ENCODE peak calls at places on chromosomes 7 and 10, in five cellular contexts. One of them, this sample, is unnamed.

GRCh38 chr10:93186631-93187030 is 112.9 kb downstream of the CYP26A1 start:
- DNase-seq in AG10803: peak
- DNase-seq in fibroblast of lung: no peak
- DNase-seq in lung: no peak
- DNase-seq in IMR-90: no peak
- DNase-seq in this sample: no peak

GRCh38 chr7:149217570-149217969 is 21.9 kb upstream of the ZNF212 start:
- DNase-seq in AG10803: no peak
- DNase-seq in fibroblast of lung: no peak
- DNase-seq in lung: no peak
- DNase-seq in IMR-90: no peak
- DNase-seq in this sample: no peak

GRCh38 chr10:85544956-85545355 is 821.6 kb downstream of the GRID1 start:
- DNase-seq in AG10803: no peak
- DNase-seq in fibroblast of lung: no peak
- DNase-seq in lung: no peak
- DNase-seq in IMR-90: no peak
- DNase-seq in this sample: no peak

GRCh38 chr7:28157311-28157710 is 23.3 kb downstream of the JAZF1 start:
- DNase-seq in AG10803: peak
- DNase-seq in fibroblast of lung: no peak
- DNase-seq in lung: no peak
- DNase-seq in IMR-90: no peak
- DNase-seq in this sample: no peak

GRCh38 chr7:134130124-134130523 is 3.0 kb downstream of the LRGUK start:
- DNase-seq in AG10803: no peak
- DNase-seq in fibroblast of lung: no peak
- DNase-seq in lung: no peak
- DNase-seq in IMR-90: no peak
- DNase-seq in this sample: no peak

GRCh38 chr10:88260329-88261051 is 322.6 kb downstream of the RNLS start:
- DNase-seq in AG10803: no peak
- DNase-seq in fibroblast of lung: no peak
- DNase-seq in lung: no peak
- DNase-seq in IMR-90: no peak
- DNase-seq in this sample: no peak

GRCh38 chr10:65778753-65779152 is 1147.1 kb upstream of the LRRTM3 start:
- DNase-seq in AG10803: no peak
- DNase-seq in fibroblast of lung: no peak
- DNase-seq in lung: no peak
- DNase-seq in IMR-90: no peak
- DNase-seq in this sample: no peak

GRCh38 chr7:80288175-80289122 is 153.8 kb downstream of the GNAI1 start:
- DNase-seq in AG10803: no peak
- DNase-seq in fibroblast of lung: peak
- DNase-seq in lung: no peak
- DNase-seq in IMR-90: peak
- DNase-seq in this sample: no peak

GRCh38 chr10:62610649-62611229 is 193.8 kb upstream of the ADO start:
- DNase-seq in AG10803: peak
- DNase-seq in fibroblast of lung: peak
- DNase-seq in lung: peak
- DNase-seq in IMR-90: peak
- DNase-seq in this sample: no peak

GRCh38 chr7:6256709-6257535 is 15.5 kb downstream of the CYTH3 start:
- DNase-seq in AG10803: peak
- DNase-seq in fibroblast of lung: peak
- DNase-seq in lung: no peak
- DNase-seq in IMR-90: peak
- DNase-seq in this sample: no peak

GRCh38 chr7:74032191-74032490 is 4.2 kb downstream of the ELN start:
- DNase-seq in AG10803: peak
- DNase-seq in fibroblast of lung: peak
- DNase-seq in lung: peak
- DNase-seq in IMR-90: peak
- DNase-seq in this sample: no peak

GRCh38 chr10:126598009-126598408 is 72.5 kb downstream of the C10orf90 start:
- DNase-seq in AG10803: peak
- DNase-seq in fibroblast of lung: peak
- DNase-seq in lung: no peak
- DNase-seq in IMR-90: peak
- DNase-seq in this sample: no peak

GRCh38 chr10:11290156-11290890 is 272.7 kb downstream of the CELF2 start:
- DNase-seq in AG10803: no peak
- DNase-seq in fibroblast of lung: no peak
- DNase-seq in lung: no peak
- DNase-seq in IMR-90: no peak
- DNase-seq in this sample: no peak

GRCh38 chr10:70191906-70192305 is 21.6 kb upstream of the SAR1A start:
- DNase-seq in AG10803: peak
- DNase-seq in fibroblast of lung: peak
- DNase-seq in lung: no peak
- DNase-seq in IMR-90: peak
- DNase-seq in this sample: peak

GRCh38 chr7:22586101-22586805 is 86.3 kb upstream of the STEAP1B start:
- DNase-seq in AG10803: no peak
- DNase-seq in fibroblast of lung: peak
- DNase-seq in lung: no peak
- DNase-seq in IMR-90: no peak
- DNase-seq in this sample: no peak

GRCh38 chr10:91879514-91880170 is 29.6 kb downstream of the FGFBP3 start:
- DNase-seq in AG10803: no peak
- DNase-seq in fibroblast of lung: no peak
- DNase-seq in lung: no peak
- DNase-seq in IMR-90: no peak
- DNase-seq in this sample: no peak

GRCh38 chr10:6542999-6543430 is 37.1 kb downstream of the PRKCQ start:
- DNase-seq in AG10803: no peak
- DNase-seq in fibroblast of lung: no peak
- DNase-seq in lung: no peak
- DNase-seq in IMR-90: no peak
- DNase-seq in this sample: no peak

GRCh38 chr7:70006411-70006920 is 408.2 kb downstream of the AUTS2 start:
- DNase-seq in AG10803: peak
- DNase-seq in fibroblast of lung: peak
- DNase-seq in lung: no peak
- DNase-seq in IMR-90: no peak
- DNase-seq in this sample: no peak

GRCh38 chr10:95818663-95819062 is 62.7 kb downstream of the ENTPD1 start:
- DNase-seq in AG10803: peak
- DNase-seq in fibroblast of lung: peak
- DNase-seq in lung: no peak
- DNase-seq in IMR-90: peak
- DNase-seq in this sample: peak

GRCh38 chr10:10462116-10462515 is 555.6 kb upstream of the CELF2 start:
- DNase-seq in AG10803: no peak
- DNase-seq in fibroblast of lung: no peak
- DNase-seq in lung: no peak
- DNase-seq in IMR-90: no peak
- DNase-seq in this sample: no peak

GRCh38 chr7:42170724-42171123 is 66.3 kb downstream of the GLI3 start:
- DNase-seq in AG10803: peak
- DNase-seq in fibroblast of lung: no peak
- DNase-seq in lung: no peak
- DNase-seq in IMR-90: peak
- DNase-seq in this sample: no peak

GRCh38 chr10:22648547-22648961 is 65.8 kb downstream of the PIP4K2A start:
- DNase-seq in AG10803: peak
- DNase-seq in fibroblast of lung: peak
- DNase-seq in lung: no peak
- DNase-seq in IMR-90: peak
- DNase-seq in this sample: peak

GRCh38 chr7:50302486-50303081 is 1.9 kb upstream of the IKZF1 start:
- DNase-seq in AG10803: no peak
- DNase-seq in fibroblast of lung: no peak
- DNase-seq in lung: no peak
- DNase-seq in IMR-90: no peak
- DNase-seq in this sample: no peak

GRCh38 chr7:26326211-26326610 is 34.5 kb downstream of the SNX10 start:
- DNase-seq in AG10803: no peak
- DNase-seq in fibroblast of lung: no peak
- DNase-seq in lung: no peak
- DNase-seq in IMR-90: no peak
- DNase-seq in this sample: no peak

GRCh38 chr10:45589868-45590267 is 82.7 kb downstream of the ZFAND4 start:
- DNase-seq in AG10803: no peak
- DNase-seq in fibroblast of lung: no peak
- DNase-seq in lung: no peak
- DNase-seq in IMR-90: no peak
- DNase-seq in this sample: no peak

GRCh38 chr7:158044156-158044823 is 543.3 kb downstream of the PTPRN2 start:
- DNase-seq in AG10803: no peak
- DNase-seq in fibroblast of lung: no peak
- DNase-seq in lung: no peak
- DNase-seq in IMR-90: no peak
- DNase-seq in this sample: no peak

GRCh38 chr10:78367012-78367411 is 333.3 kb downstream of the RPS24 start:
- DNase-seq in AG10803: no peak
- DNase-seq in fibroblast of lung: peak
- DNase-seq in lung: no peak
- DNase-seq in IMR-90: no peak
- DNase-seq in this sample: no peak

GRCh38 chr7:55554055-55554454 is 18.2 kb downstream of the VOPP1 start:
- DNase-seq in AG10803: no peak
- DNase-seq in fibroblast of lung: no peak
- DNase-seq in lung: no peak
- DNase-seq in IMR-90: no peak
- DNase-seq in this sample: no peak

GRCh38 chr7:116801092-116801710 is 61.2 kb upstream of the CAPZA2 start:
- DNase-seq in AG10803: peak
- DNase-seq in fibroblast of lung: peak
- DNase-seq in lung: no peak
- DNase-seq in IMR-90: peak
- DNase-seq in this sample: peak

GRCh38 chr10:38118072-38118807 is 24.1 kb downstream of the ZNF37A start:
- DNase-seq in AG10803: peak
- DNase-seq in fibroblast of lung: peak
- DNase-seq in lung: no peak
- DNase-seq in IMR-90: peak
- DNase-seq in this sample: no peak

GRCh38 chr7:91557789-91558396 is 293.7 kb downstream of the FZD1 start:
- DNase-seq in AG10803: peak
- DNase-seq in fibroblast of lung: peak
- DNase-seq in lung: no peak
- DNase-seq in IMR-90: peak
- DNase-seq in this sample: peak

DNA sequence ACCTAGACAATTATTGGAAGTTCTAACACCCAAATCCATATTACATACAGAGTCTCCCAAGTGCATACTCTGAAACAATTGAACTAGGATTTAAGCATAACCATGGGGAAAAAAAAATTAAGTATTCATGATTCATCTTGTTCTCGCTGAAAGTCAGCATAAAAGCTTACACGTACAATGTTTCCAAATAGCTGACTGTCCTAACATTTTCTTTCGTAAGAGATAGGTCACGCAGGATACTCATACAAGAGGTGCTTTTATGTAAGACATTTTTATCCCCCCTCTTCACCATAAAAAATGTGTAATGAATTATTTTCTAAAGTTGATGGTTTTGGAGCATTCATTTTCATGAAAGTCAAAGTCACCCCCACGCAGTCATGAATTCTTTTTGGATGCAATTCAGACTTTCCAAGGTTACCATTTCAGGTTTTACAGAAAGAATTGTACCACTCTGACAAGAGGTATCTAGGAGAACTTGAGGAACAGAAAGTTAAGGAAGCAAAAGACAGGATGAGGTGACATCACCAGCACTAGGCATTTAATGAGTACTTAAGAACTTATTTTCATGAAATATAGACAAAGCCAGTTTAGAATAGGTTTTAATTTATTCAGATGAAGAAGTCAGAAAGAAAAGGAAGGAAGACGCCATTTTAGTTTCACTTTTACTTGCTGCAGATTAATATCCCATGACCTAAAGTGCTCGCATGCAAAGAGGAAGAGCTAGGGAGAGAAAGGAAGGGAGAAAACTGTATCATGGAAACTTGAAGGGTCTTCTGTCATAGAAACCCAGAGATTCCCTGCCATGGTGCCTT is 55.8 kb downstream of the TMEM26 start:
- DNase-seq in AG10803: peak
- DNase-seq in fibroblast of lung: peak
- DNase-seq in lung: no peak
- DNase-seq in IMR-90: peak
- DNase-seq in this sample: no peak
- H3K4me3 ChIP-seq in AG10803: peak
- H3K4me3 ChIP-seq in fibroblast of lung: peak
- H3K4me3 ChIP-seq in lung: no peak
- H3K4me3 ChIP-seq in IMR-90: peak
- H3K4me3 ChIP-seq in this sample: no peak

DNA sequence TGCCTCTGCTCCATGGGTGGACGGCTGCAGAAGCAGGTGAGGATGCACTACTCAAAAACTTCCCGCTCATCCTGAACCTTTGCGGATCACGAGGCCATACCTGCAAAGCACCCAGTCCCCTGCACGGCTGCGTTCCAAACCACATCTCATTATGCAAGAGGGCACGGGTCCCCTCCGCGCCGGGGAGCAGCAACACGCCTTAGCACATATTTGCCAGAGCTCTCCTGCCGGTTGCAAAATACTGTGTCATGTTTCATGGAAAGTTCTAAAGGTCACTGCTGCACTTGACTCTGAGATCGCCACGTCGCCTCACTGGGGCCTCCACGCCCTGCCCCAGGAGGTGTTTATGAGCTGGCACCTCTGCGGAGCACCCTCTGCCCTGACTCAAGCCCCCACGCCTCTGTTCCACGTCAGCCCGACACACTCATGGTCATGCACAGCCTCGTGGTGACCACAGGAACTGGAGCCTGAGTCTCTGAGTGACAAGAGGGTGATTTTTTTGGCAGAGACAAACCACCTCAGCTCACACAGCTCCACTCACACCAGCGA is 131.8 kb downstream of the PRKAG2 start:
- DNase-seq in AG10803: peak
- DNase-seq in fibroblast of lung: peak
- DNase-seq in lung: peak
- DNase-seq in IMR-90: peak
- DNase-seq in this sample: no peak
- TF ChIP-seq CTCF in AG10803: peak
- TF ChIP-seq CTCF in fibroblast of lung: peak
- TF ChIP-seq CTCF in lung: no peak
- TF ChIP-seq CTCF in IMR-90: peak
- TF ChIP-seq CTCF in this sample: peak

GRCh38 chr7:40839881-40840280 is 705.1 kb downstream of the SUGCT start:
- DNase-seq in AG10803: no peak
- DNase-seq in fibroblast of lung: no peak
- DNase-seq in lung: no peak
- DNase-seq in IMR-90: peak
- DNase-seq in this sample: no peak
- H3K4me3 ChIP-seq in AG10803: no peak
- H3K4me3 ChIP-seq in fibroblast of lung: no peak
- H3K4me3 ChIP-seq in lung: no peak
- H3K4me3 ChIP-seq in IMR-90: no peak
- H3K4me3 ChIP-seq in this sample: no peak

GRCh38 chr10:209357-209756 is 74.1 kb downstream of the ZMYND11 start:
- DNase-seq in AG10803: no peak
- DNase-seq in fibroblast of lung: peak
- DNase-seq in lung: no peak
- DNase-seq in IMR-90: peak
- DNase-seq in this sample: no peak
- TF ChIP-seq CTCF in AG10803: peak
- TF ChIP-seq CTCF in fibroblast of lung: no peak
- TF ChIP-seq CTCF in lung: no peak
- TF ChIP-seq CTCF in IMR-90: peak
- TF ChIP-seq CTCF in this sample: peak